ENCODE peak calls at places on chromosomes 1 and 21, in six cellular contexts. Y is pancreas, J is SK-N-MC, B is ovary, N is lower lobe of right lung, H is thyroid gland. Z is an unnamed sample.

GRCh38 chr1:218479436-218480115 is 134.4 kb downstream of the TGFB2 start:
- DNase-seq in B (no peak), J (no peak), Y (no peak), N (no peak), H (no peak), Z (no peak)

GRCh38 chr1:211487082-211487481 is 4.9 kb downstream of the RD3 start:
- DNase-seq in J (no peak), H (no peak), N (no peak), B (no peak), Y (no peak), Z (no peak)

GRCh38 chr21:45357436-45358260 is 47.3 kb upstream of the COL18A1 start:
- DNase-seq in J (no peak), Y (no peak), N (peak; percentile 52), H (peak; percentile 71), B (peak; percentile 74), Z (peak; percentile 67)

GRCh38 chr1:204323887-204324286 is 35.8 kb downstream of the PLEKHA6 start:
- DNase-seq in Y (no peak), H (no peak), B (no peak), N (no peak), J (no peak), Z (no peak)

GRCh38 chr1:163315773-163316374 is 5.9 kb upstream of the NUF2 start:
- DNase-seq in J (peak; percentile 52), N (no peak), B (peak; percentile 16), H (no peak), Y (peak; percentile 26), Z (peak; percentile 60)

GRCh38 chr1:116411784-116412479 is 38.9 kb downstream of the ATP1A1 start:
- DNase-seq in N (no peak), H (no peak), B (no peak), Y (no peak), J (no peak), Z (no peak)

GRCh38 chr1:2279210-2279639 is 51.1 kb downstream of the SKI start:
- DNase-seq in J (peak; percentile 90), N (peak; percentile 76), H (peak; percentile 75), Y (no peak), B (peak; percentile 72), Z (peak; percentile 75)

GRCh38 chr1:33394716-33395115 is 36.2 kb downstream of the PHC2 start:
- DNase-seq in B (no peak), N (no peak), H (no peak), J (no peak), Y (no peak), Z (no peak)

GRCh38 chr1:229582011-229582694 is 23.6 kb upstream of the ABCB10 start:
- DNase-seq in B (peak; percentile 51), J (no peak), H (peak; percentile 59), N (peak; percentile 62), Y (peak; percentile 30), Z (peak; percentile 59)

GRCh38 chr1:8047686-8048522 is 21.8 kb upstream of the ERRFI1 start:
- DNase-seq in B (no peak), J (peak; percentile 99), Y (no peak), H (no peak), N (no peak), Z (no peak)

GRCh38 chr1:31007462-31007991 is 58.0 kb downstream of the PUM1 start:
- DNase-seq in Y (no peak), B (no peak), N (no peak), H (peak; percentile 80), J (peak; percentile 65), Z (no peak)

GRCh38 chr1:113042336-113043143 is 30.5 kb upstream of the LRIG2 start:
- DNase-seq in H (peak; percentile 46), J (no peak), N (peak; percentile 77), Y (peak; percentile 62), B (peak; percentile 41), Z (peak; percentile 85)

GRCh38 chr1:22133247-22133927 is 9.5 kb downstream of the WNT4 start:
- DNase-seq in N (no peak), Y (no peak), B (no peak), H (peak; percentile 62), J (no peak), Z (no peak)

GRCh38 chr21:38343691-38344090 is 86.9 kb downstream of the KCNJ15 start:
- DNase-seq in Y (peak; percentile 79), N (peak; percentile 76), J (no peak), B (no peak), H (peak; percentile 94), Z (no peak)

GRCh38 chr1:25624155-25624554 is 7.6 kb downstream of the MAN1C1 start:
- DNase-seq in N (no peak), B (no peak), Y (no peak), J (no peak), H (no peak), Z (no peak)

GRCh38 chr1:181044449-181044966 is 10.7 kb downstream of the MR1 start:
- DNase-seq in B (no peak), H (peak; percentile 93), J (no peak), Y (no peak), N (peak; percentile 85), Z (no peak)

GRCh38 chr1:113141650-113142473 is 68.9 kb downstream of the LRIG2 start:
- DNase-seq in B (no peak), J (no peak), Y (no peak), N (no peak), H (peak; percentile 9), Z (no peak)

GRCh38 chr1:8113257-8114220 is 87.4 kb upstream of the ERRFI1 start:
- DNase-seq in N (no peak), H (no peak), Y (no peak), B (no peak), J (no peak), Z (no peak)

GRCh38 chr1:219952361-219952760 is 24.0 kb upstream of the SLC30A10 start:
- DNase-seq in H (no peak), N (no peak), B (no peak), Y (no peak), J (no peak), Z (no peak)

GRCh38 chr1:175208773-175209492 is 16.4 kb upstream of the KIAA0040 start:
- DNase-seq in J (peak; percentile 28), N (no peak), Y (no peak), H (no peak), B (no peak), Z (no peak)

GRCh38 chr1:1624443-1625403 is 7.2 kb upstream of the MMP23B start:
- DNase-seq in N (peak; percentile 46), Y (no peak), H (no peak), B (no peak), J (no peak), Z (no peak)

DNA sequence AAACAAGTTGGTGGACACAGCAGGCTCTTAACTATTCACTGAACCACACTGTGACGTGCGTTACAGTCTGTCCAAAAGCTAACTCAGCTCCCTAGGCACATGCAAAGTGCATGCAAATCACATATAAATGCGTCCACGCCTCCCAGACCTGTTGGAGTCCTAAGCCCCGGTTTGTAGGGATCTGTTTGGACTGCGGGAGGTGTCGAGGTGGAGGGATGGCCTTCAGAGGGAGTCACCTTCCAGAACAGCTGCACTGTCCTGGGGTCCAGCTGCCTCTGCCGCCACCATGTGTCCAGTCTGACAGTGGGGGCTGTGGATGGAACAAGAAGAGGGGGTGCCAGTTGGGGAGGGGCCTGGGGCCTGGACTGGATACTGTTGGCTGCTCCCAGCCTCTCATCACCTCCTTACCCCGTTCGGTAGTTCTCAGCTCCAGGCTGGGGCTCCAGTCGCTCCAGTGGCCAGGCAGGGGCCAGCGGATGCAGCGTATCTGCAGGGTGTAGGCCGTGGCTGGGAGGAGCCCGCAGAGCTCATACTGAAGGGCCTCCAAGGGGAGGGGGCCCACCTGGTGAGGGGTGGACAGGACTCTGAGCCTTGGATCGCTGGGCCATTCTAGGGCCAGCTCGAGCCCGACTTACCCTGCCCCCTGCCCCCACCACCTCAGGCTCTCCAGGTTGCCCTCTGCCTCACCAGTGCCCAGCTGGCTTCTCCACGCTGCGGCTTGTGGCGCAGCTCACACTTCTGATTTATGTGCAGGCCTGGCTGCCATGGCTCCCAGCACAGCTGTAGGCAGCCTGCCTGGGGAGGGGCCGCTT is 7.9 kb upstream of the MRPS15 start:
- DNase-seq in Y (no peak), H (peak; percentile 90), J (no peak), B (no peak), N (no peak), Z (no peak)
- H3K27ac ChIP-seq in Y (no peak overlapping the region), H (peak overlapping the region; percentile 94), J (no peak overlapping the region), B (no peak overlapping the region), N (no peak overlapping the region), Z (no peak overlapping the region)

GRCh38 chr21:22941779-22942178 is 1943.6 kb downstream of the NCAM2 start:
- DNase-seq in H (no peak), N (no peak), J (no peak), B (no peak), Y (no peak), Z (no peak)
- H3K9me3 ChIP-seq in H (no peaks in the 10 kb centered on the region), N (no peaks in the 10 kb centered on the region), J (no peaks in the 10 kb centered on the region), B (no peaks in the 10 kb centered on the region), Y (no peaks in the 10 kb centered on the region), Z (no peaks in the 10 kb centered on the region)

DNA sequence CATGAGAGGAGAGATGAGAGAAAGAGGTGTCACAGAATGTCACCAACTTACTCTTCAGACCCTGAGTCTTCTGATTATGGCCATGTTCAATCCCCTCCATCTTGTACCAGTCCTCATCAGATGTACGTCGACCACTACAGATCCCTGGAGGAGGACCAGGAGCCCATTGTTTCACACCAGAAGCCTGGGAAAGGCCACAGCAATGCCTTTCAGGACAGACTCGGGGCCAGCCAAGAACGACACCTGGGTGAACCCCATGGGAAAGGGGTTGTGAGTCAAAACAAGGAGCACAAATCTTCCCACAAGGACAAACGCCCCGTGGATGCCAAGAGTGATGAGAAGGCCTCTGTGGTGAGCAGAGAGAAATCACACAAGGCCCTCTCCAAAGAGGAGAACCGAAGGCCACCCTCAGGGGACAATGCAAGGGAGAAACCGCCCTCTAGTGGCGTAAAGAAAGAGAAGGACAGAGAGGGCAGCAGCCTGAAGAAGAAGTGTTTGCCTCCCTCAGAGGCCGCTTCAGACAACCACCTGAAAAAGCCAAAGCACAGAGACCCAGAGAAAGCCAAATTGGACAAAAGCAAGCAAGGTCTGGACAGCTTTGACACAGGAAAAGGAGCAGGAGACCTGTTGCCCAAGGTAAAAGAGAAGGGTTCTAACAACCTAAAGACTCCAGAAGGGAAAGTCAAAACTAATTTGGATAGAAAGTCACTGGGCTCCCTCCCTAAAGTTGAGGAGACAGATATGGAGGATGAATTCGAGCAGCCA is 8.0 kb downstream of the ELOA start:
- DNase-seq in Y (peak; percentile 56), N (no peak), J (no peak), H (peak; percentile 19), B (no peak), Z (peak; percentile 51)
- H3K27ac ChIP-seq in Y (no peak overlapping the region), N (no peak overlapping the region), J (no peak overlapping the region), H (peak overlapping the region; percentile 19), B (no peak overlapping the region), Z (no peak overlapping the region)

DNA sequence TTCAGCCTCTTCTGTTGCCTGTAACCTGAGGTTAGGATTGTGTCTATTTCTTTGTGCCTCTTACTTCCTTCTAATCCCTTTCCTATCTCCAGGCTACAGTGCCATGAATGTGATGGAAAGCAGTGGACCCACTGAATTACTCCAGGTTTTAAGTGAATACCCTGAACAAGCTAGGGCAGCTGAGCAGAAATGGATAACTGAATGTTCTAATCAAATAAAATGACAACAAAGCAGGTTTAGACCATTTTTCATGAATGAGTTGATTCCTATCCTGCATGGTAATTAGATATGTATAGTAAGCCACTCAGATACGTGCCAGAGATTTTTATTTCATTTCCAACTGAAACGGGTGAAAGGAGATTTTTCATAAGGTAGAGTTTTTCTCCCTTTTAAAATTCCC is 127.5 kb upstream of the ZP4 start:
- DNase-seq in H (no peak), N (no peak), Y (no peak), B (no peak), J (no peak), Z (no peak)
- H3K9me3 ChIP-seq in H (no peaks in the 10 kb centered on the region), N (no peaks in the 10 kb centered on the region), Y (no peaks in the 10 kb centered on the region), B (no peaks in the 10 kb centered on the region), J (no peaks in the 10 kb centered on the region), Z (no peaks in the 10 kb centered on the region)

Z was measured in testis.